ENCODE peak calls at places on chromosomes 13 and 19, in five cellular contexts. One of them, this sample, is unnamed.

GRCh38 chr13:99909836-99910619 is 61.5 kb downstream of the ZIC5 start:
- DNase-seq in naive thymus-derived CD8-positive, alpha-beta T cell: no peak
- DNase-seq in HEK293T: no peak
- DNase-seq in stimulated activated CD4-positive, alpha-beta T cell treated with anti-CD3 and anti-CD28 coated beads, Interleukin-4, amount 100 ng/mL, for 24 hours: no peak
- DNase-seq in tibial artery: no peak
- DNase-seq in this sample: no peak

GRCh38 chr13:46165485-46166220 is 16.3 kb downstream of the LCP1 start:
- DNase-seq in naive thymus-derived CD8-positive, alpha-beta T cell: no peak
- DNase-seq in stimulated activated CD4-positive, alpha-beta T cell treated with anti-CD3 and anti-CD28 coated beads, Interleukin-4, amount 100 ng/mL, for 24 hours: peak; percentile 66
- DNase-seq in tibial artery: no peak
- DNase-seq in HEK293T: no peak
- DNase-seq in this sample: peak; percentile 48

GRCh38 chr13:111922086-111922485 is 144.9 kb upstream of the SOX1 start:
- DNase-seq in tibial artery: no peak
- DNase-seq in stimulated activated CD4-positive, alpha-beta T cell treated with anti-CD3 and anti-CD28 coated beads, Interleukin-4, amount 100 ng/mL, for 24 hours: no peak
- DNase-seq in naive thymus-derived CD8-positive, alpha-beta T cell: no peak
- DNase-seq in HEK293T: no peak
- DNase-seq in this sample: no peak

GRCh38 chr13:92143766-92144165 is 745.3 kb downstream of the GPC5 start:
- DNase-seq in HEK293T: peak; percentile 22
- DNase-seq in tibial artery: no peak
- DNase-seq in naive thymus-derived CD8-positive, alpha-beta T cell: no peak
- DNase-seq in stimulated activated CD4-positive, alpha-beta T cell treated with anti-CD3 and anti-CD28 coated beads, Interleukin-4, amount 100 ng/mL, for 24 hours: no peak
- DNase-seq in this sample: no peak

GRCh38 chr13:56378566-56378965 is 762.2 kb upstream of the PRR20A start:
- DNase-seq in HEK293T: no peak
- DNase-seq in tibial artery: no peak
- DNase-seq in stimulated activated CD4-positive, alpha-beta T cell treated with anti-CD3 and anti-CD28 coated beads, Interleukin-4, amount 100 ng/mL, for 24 hours: no peak
- DNase-seq in naive thymus-derived CD8-positive, alpha-beta T cell: no peak
- DNase-seq in this sample: no peak

GRCh38 chr19:11659612-11660011 is 62.3 kb downstream of the ZNF627 start:
- DNase-seq in stimulated activated CD4-positive, alpha-beta T cell treated with anti-CD3 and anti-CD28 coated beads, Interleukin-4, amount 100 ng/mL, for 24 hours: no peak
- DNase-seq in HEK293T: no peak
- DNase-seq in tibial artery: no peak
- DNase-seq in naive thymus-derived CD8-positive, alpha-beta T cell: no peak
- DNase-seq in this sample: no peak

GRCh38 chr13:93963266-93964131 is 516.0 kb downstream of the DCT start:
- DNase-seq in tibial artery: no peak
- DNase-seq in HEK293T: no peak
- DNase-seq in stimulated activated CD4-positive, alpha-beta T cell treated with anti-CD3 and anti-CD28 coated beads, Interleukin-4, amount 100 ng/mL, for 24 hours: no peak
- DNase-seq in naive thymus-derived CD8-positive, alpha-beta T cell: no peak
- DNase-seq in this sample: no peak

GRCh38 chr19:30208661-30209060 is 163.5 kb upstream of the ZNF536 start:
- DNase-seq in tibial artery: no peak
- DNase-seq in stimulated activated CD4-positive, alpha-beta T cell treated with anti-CD3 and anti-CD28 coated beads, Interleukin-4, amount 100 ng/mL, for 24 hours: no peak
- DNase-seq in HEK293T: no peak
- DNase-seq in naive thymus-derived CD8-positive, alpha-beta T cell: no peak
- DNase-seq in this sample: no peak

GRCh38 chr19:35852029-35852780 is at the start of gene NPHS1:
- DNase-seq in HEK293T: no peak
- DNase-seq in naive thymus-derived CD8-positive, alpha-beta T cell: no peak
- DNase-seq in stimulated activated CD4-positive, alpha-beta T cell treated with anti-CD3 and anti-CD28 coated beads, Interleukin-4, amount 100 ng/mL, for 24 hours: no peak
- DNase-seq in tibial artery: no peak
- DNase-seq in this sample: no peak

GRCh38 chr13:76837811-76838210 is 48.4 kb downstream of the KCTD12 start:
- DNase-seq in stimulated activated CD4-positive, alpha-beta T cell treated with anti-CD3 and anti-CD28 coated beads, Interleukin-4, amount 100 ng/mL, for 24 hours: no peak
- DNase-seq in naive thymus-derived CD8-positive, alpha-beta T cell: no peak
- DNase-seq in tibial artery: no peak
- DNase-seq in HEK293T: no peak
- DNase-seq in this sample: no peak

GRCh38 chr13:105410602-105411001 is 1124.9 kb downstream of the EFNB2 start:
- DNase-seq in naive thymus-derived CD8-positive, alpha-beta T cell: no peak
- DNase-seq in stimulated activated CD4-positive, alpha-beta T cell treated with anti-CD3 and anti-CD28 coated beads, Interleukin-4, amount 100 ng/mL, for 24 hours: peak; percentile 8
- DNase-seq in HEK293T: peak; percentile 18
- DNase-seq in tibial artery: no peak
- DNase-seq in this sample: no peak

GRCh38 chr13:113753171-113753570 is 5.9 kb upstream of the TMEM255B start:
- DNase-seq in tibial artery: no peak
- DNase-seq in HEK293T: no peak
- DNase-seq in naive thymus-derived CD8-positive, alpha-beta T cell: no peak
- DNase-seq in stimulated activated CD4-positive, alpha-beta T cell treated with anti-CD3 and anti-CD28 coated beads, Interleukin-4, amount 100 ng/mL, for 24 hours: no peak
- DNase-seq in this sample: no peak

GRCh38 chr13:95643814-95644598 is 500 bp downstream of the DZIP1 start:
- DNase-seq in HEK293T: peak; percentile 41
- DNase-seq in tibial artery: no peak
- DNase-seq in naive thymus-derived CD8-positive, alpha-beta T cell: no peak
- DNase-seq in stimulated activated CD4-positive, alpha-beta T cell treated with anti-CD3 and anti-CD28 coated beads, Interleukin-4, amount 100 ng/mL, for 24 hours: no peak
- DNase-seq in this sample: no peak

GRCh38 chr13:109941951-109942350 is 155.6 kb upstream of the IRS2 start:
- DNase-seq in tibial artery: no peak
- DNase-seq in HEK293T: no peak
- DNase-seq in naive thymus-derived CD8-positive, alpha-beta T cell: no peak
- DNase-seq in stimulated activated CD4-positive, alpha-beta T cell treated with anti-CD3 and anti-CD28 coated beads, Interleukin-4, amount 100 ng/mL, for 24 hours: no peak
- DNase-seq in this sample: no peak

GRCh38 chr13:29472317-29472961 is 123.0 kb downstream of the SLC7A1 start:
- DNase-seq in HEK293T: peak; percentile 68
- DNase-seq in naive thymus-derived CD8-positive, alpha-beta T cell: peak; percentile 7
- DNase-seq in tibial artery: no peak
- DNase-seq in stimulated activated CD4-positive, alpha-beta T cell treated with anti-CD3 and anti-CD28 coated beads, Interleukin-4, amount 100 ng/mL, for 24 hours: peak; percentile 55
- DNase-seq in this sample: peak; percentile 19

GRCh38 chr13:57418067-57418677 is 213.4 kb upstream of the PCDH17 start:
- DNase-seq in tibial artery: no peak
- DNase-seq in HEK293T: no peak
- DNase-seq in naive thymus-derived CD8-positive, alpha-beta T cell: no peak
- DNase-seq in stimulated activated CD4-positive, alpha-beta T cell treated with anti-CD3 and anti-CD28 coated beads, Interleukin-4, amount 100 ng/mL, for 24 hours: no peak
- DNase-seq in this sample: no peak

GRCh38 chr19:16325671-16326400 is 1.2 kb downstream of the KLF2 start:
- DNase-seq in stimulated activated CD4-positive, alpha-beta T cell treated with anti-CD3 and anti-CD28 coated beads, Interleukin-4, amount 100 ng/mL, for 24 hours: peak; percentile 48
- DNase-seq in tibial artery: peak; percentile 78
- DNase-seq in HEK293T: no peak
- DNase-seq in naive thymus-derived CD8-positive, alpha-beta T cell: peak; percentile 69
- DNase-seq in this sample: no peak

GRCh38 chr13:44617648-44618047 is 41.5 kb upstream of the TSC22D1 start:
- DNase-seq in tibial artery: no peak
- DNase-seq in HEK293T: no peak
- DNase-seq in stimulated activated CD4-positive, alpha-beta T cell treated with anti-CD3 and anti-CD28 coated beads, Interleukin-4, amount 100 ng/mL, for 24 hours: no peak
- DNase-seq in naive thymus-derived CD8-positive, alpha-beta T cell: no peak
- DNase-seq in this sample: no peak

GRCh38 chr13:33524086-33524485 is 238.5 kb upstream of the STARD13 start:
- DNase-seq in HEK293T: no peak
- DNase-seq in stimulated activated CD4-positive, alpha-beta T cell treated with anti-CD3 and anti-CD28 coated beads, Interleukin-4, amount 100 ng/mL, for 24 hours: no peak
- DNase-seq in tibial artery: no peak
- DNase-seq in naive thymus-derived CD8-positive, alpha-beta T cell: no peak
- DNase-seq in this sample: no peak

GRCh38 chr13:106284358-106284757 is 251.1 kb downstream of the EFNB2 start:
- DNase-seq in naive thymus-derived CD8-positive, alpha-beta T cell: no peak
- DNase-seq in tibial artery: no peak
- DNase-seq in HEK293T: no peak
- DNase-seq in stimulated activated CD4-positive, alpha-beta T cell treated with anti-CD3 and anti-CD28 coated beads, Interleukin-4, amount 100 ng/mL, for 24 hours: no peak
- DNase-seq in this sample: no peak

GRCh38 chr13:69199664-69200063 is 908.0 kb upstream of the ATXN8OS start:
- DNase-seq in naive thymus-derived CD8-positive, alpha-beta T cell: no peak
- DNase-seq in tibial artery: no peak
- DNase-seq in stimulated activated CD4-positive, alpha-beta T cell treated with anti-CD3 and anti-CD28 coated beads, Interleukin-4, amount 100 ng/mL, for 24 hours: no peak
- DNase-seq in HEK293T: peak; percentile 32
- DNase-seq in this sample: no peak

GRCh38 chr13:43908156-43909126 is 28.7 kb downstream of the LACC1 start:
- DNase-seq in stimulated activated CD4-positive, alpha-beta T cell treated with anti-CD3 and anti-CD28 coated beads, Interleukin-4, amount 100 ng/mL, for 24 hours: peak; percentile 8
- DNase-seq in tibial artery: no peak
- DNase-seq in HEK293T: no peak
- DNase-seq in naive thymus-derived CD8-positive, alpha-beta T cell: peak; percentile 39
- DNase-seq in this sample: no peak